ENCODE peak calls at places on chromosomes 13 and 19, in seven cellular contexts. R is iris pigment epithelial cell; D is heart left ventricle; W is AG20443; X is stimulated activated CD4-positive, alpha-beta T cell treated with anti-CD3 and anti-CD28 coated beads, Interleukin-1b, Interleukin-23, amount 100 ng/mL, for 1 hour; Z is mucosa of descending colon; U is Caki2. C is an unnamed sample.

GRCh38 chr19:9362905-9363304 is at the start of gene ZNF177:
- DNase-seq in Z (no peak), W (peak), X (no peak), R (peak), U (no peak), D (no peak), C (no peak)

GRCh38 chr13:73268306-73268705 is 209.5 kb downstream of the KLF5 start:
- DNase-seq in W (peak), R (peak), U (no peak), Z (peak), X (no peak), D (no peak), C (peak)

GRCh38 chr19:42143341-42144234 is 11.3 kb upstream of the POU2F2 start:
- DNase-seq in R (peak), W (peak), D (no peak), Z (no peak), U (peak), X (no peak), C (no peak)

GRCh38 chr19:33777753-33778088 is 18.9 kb upstream of the KCTD15 start:
- DNase-seq in X (no peak), U (no peak), D (no peak), Z (no peak), W (no peak), R (no peak), C (no peak)

GRCh38 chr13:30832845-30833332 is 73.2 kb upstream of the MEDAG start:
- DNase-seq in D (peak), R (peak), X (peak), W (no peak), Z (peak), U (peak), C (peak)

GRCh38 chr13:45055198-45055901 is 65.0 kb upstream of the GTF2F2 start:
- DNase-seq in Z (no peak), W (peak), D (no peak), X (peak), U (peak), R (peak), C (no peak)

GRCh38 chr19:13189600-13189999 is 39.4 kb downstream of the IER2 start:
- DNase-seq in X (no peak), R (no peak), Z (no peak), W (peak), U (no peak), D (no peak), C (no peak)

GRCh38 chr13:46726347-46726746 is 70.6 kb downstream of the ESD start:
- DNase-seq in D (no peak), R (no peak), W (no peak), X (no peak), Z (no peak), U (no peak), C (no peak)

GRCh38 chr19:48713041-48713863 is 6.3 kb downstream of the MAMSTR start:
- DNase-seq in W (no peak), Z (peak), D (no peak), X (no peak), U (peak), R (peak), C (no peak)